ENCODE peak calls at places on chromosomes 6 and 20, in four cellular contexts. One of them, this sample, is unnamed.

GRCh38 chr20:5056801-5057599 is 55.7 kb upstream of the SLC23A2 start:
- DNase-seq in A673: peak
- DNase-seq in esophagus squamous epithelium: no peak
- DNase-seq in fibroblast of lung: peak
- DNase-seq in this sample: peak

GRCh38 chr20:17202668-17203067 is 24.2 kb upstream of the PCSK2 start:
- DNase-seq in A673: peak
- DNase-seq in esophagus squamous epithelium: no peak
- DNase-seq in fibroblast of lung: no peak
- DNase-seq in this sample: no peak

GRCh38 chr6:2817778-2818443 is 23.8 kb downstream of the SERPINB1 start:
- DNase-seq in A673: no peak
- DNase-seq in esophagus squamous epithelium: no peak
- DNase-seq in fibroblast of lung: peak
- DNase-seq in this sample: no peak

GRCh38 chr20:43938932-43939761 is 24.5 kb downstream of the TOX2 start:
- DNase-seq in A673: peak
- DNase-seq in esophagus squamous epithelium: no peak
- DNase-seq in fibroblast of lung: peak
- DNase-seq in this sample: peak

GRCh38 chr6:88804701-88805100 is 158.7 kb downstream of the RNGTT start:
- DNase-seq in A673: no peak
- DNase-seq in esophagus squamous epithelium: no peak
- DNase-seq in fibroblast of lung: no peak
- DNase-seq in this sample: no peak

GRCh38 chr6:46501136-46502089 is 10.2 kb upstream of the RCAN2 start:
- DNase-seq in A673: no peak
- DNase-seq in esophagus squamous epithelium: no peak
- DNase-seq in fibroblast of lung: peak
- DNase-seq in this sample: no peak

GRCh38 chr6:56255370-56255769 is 8.0 kb upstream of the COL21A1 start:
- DNase-seq in A673: peak
- DNase-seq in esophagus squamous epithelium: no peak
- DNase-seq in fibroblast of lung: no peak
- DNase-seq in this sample: no peak

GRCh38 chr20:21796059-21796458 is 90.6 kb downstream of the PAX1 start:
- DNase-seq in A673: peak
- DNase-seq in esophagus squamous epithelium: no peak
- DNase-seq in fibroblast of lung: no peak
- DNase-seq in this sample: no peak

GRCh38 chr20:46206025-46206424 is 87.9 kb downstream of the CD40 start:
- DNase-seq in A673: no peak
- DNase-seq in esophagus squamous epithelium: no peak
- DNase-seq in fibroblast of lung: peak
- DNase-seq in this sample: no peak

GRCh38 chr6:67735623-67736022 is 899.5 kb upstream of the ADGRB3 start:
- DNase-seq in A673: no peak
- DNase-seq in esophagus squamous epithelium: no peak
- DNase-seq in fibroblast of lung: no peak
- DNase-seq in this sample: no peak

GRCh38 chr6:56730663-56731529 is 88.2 kb upstream of the DST start:
- DNase-seq in A673: peak
- DNase-seq in esophagus squamous epithelium: no peak
- DNase-seq in fibroblast of lung: peak
- DNase-seq in this sample: no peak

GRCh38 chr6:13305256-13305650 is 23.1 kb downstream of the TBC1D7 start:
- DNase-seq in A673: no peak
- DNase-seq in esophagus squamous epithelium: no peak
- DNase-seq in fibroblast of lung: no peak
- DNase-seq in this sample: no peak

GRCh38 chr6:42450314-42451145 is 1.2 kb downstream of the TRERF1 start:
- DNase-seq in A673: no peak
- DNase-seq in esophagus squamous epithelium: no peak
- DNase-seq in fibroblast of lung: peak
- DNase-seq in this sample: no peak

GRCh38 chr6:14804001-14804401 is 441.9 kb upstream of the JARID2 start:
- DNase-seq in A673: no peak
- DNase-seq in esophagus squamous epithelium: no peak
- DNase-seq in fibroblast of lung: no peak
- DNase-seq in this sample: no peak

GRCh38 chr20:63775096-63775978 is 35.8 kb downstream of the SLC2A4RG start:
- DNase-seq in A673: peak
- DNase-seq in esophagus squamous epithelium: no peak
- DNase-seq in fibroblast of lung: peak
- DNase-seq in this sample: peak

GRCh38 chr20:62959101-62959971 is 6.8 kb downstream of the SLC17A9 start:
- DNase-seq in A673: no peak
- DNase-seq in esophagus squamous epithelium: no peak
- DNase-seq in fibroblast of lung: no peak
- DNase-seq in this sample: no peak

GRCh38 chr6:68572525-68572924 is 62.6 kb upstream of the ADGRB3 start:
- DNase-seq in A673: peak
- DNase-seq in esophagus squamous epithelium: no peak
- DNase-seq in fibroblast of lung: peak
- DNase-seq in this sample: no peak

GRCh38 chr6:137690029-137690428 is 177.0 kb upstream of the TNFAIP3 start:
- DNase-seq in A673: no peak
- DNase-seq in esophagus squamous epithelium: no peak
- DNase-seq in fibroblast of lung: no peak
- DNase-seq in this sample: no peak

GRCh38 chr6:159104163-159104885 is 59.5 kb upstream of the TAGAP start:
- DNase-seq in A673: peak
- DNase-seq in esophagus squamous epithelium: no peak
- DNase-seq in fibroblast of lung: peak
- DNase-seq in this sample: peak

GRCh38 chr6:47633141-47633540 is 65.2 kb upstream of the ADGRF4 start:
- DNase-seq in A673: peak
- DNase-seq in esophagus squamous epithelium: no peak
- DNase-seq in fibroblast of lung: no peak
- DNase-seq in this sample: no peak

GRCh38 chr6:36840471-36841461 is 1.5 kb upstream of the CPNE5 start:
- DNase-seq in A673: no peak
- DNase-seq in esophagus squamous epithelium: no peak
- DNase-seq in fibroblast of lung: no peak
- DNase-seq in this sample: no peak
- H3K4me3 ChIP-seq in A673: peak
- H3K4me3 ChIP-seq in esophagus squamous epithelium: peak
- H3K4me3 ChIP-seq in fibroblast of lung: peak
- H3K4me3 ChIP-seq in this sample: peak

GRCh38 chr20:31673435-31673834 is 35.7 kb downstream of the COX4I2 start:
- DNase-seq in A673: no peak
- DNase-seq in esophagus squamous epithelium: no peak
- DNase-seq in fibroblast of lung: no peak
- DNase-seq in this sample: no peak
- H3K27ac ChIP-seq in A673: no peak
- H3K27ac ChIP-seq in esophagus squamous epithelium: peak
- H3K27ac ChIP-seq in fibroblast of lung: no peak
- H3K27ac ChIP-seq in this sample: peak

GRCh38 chr6:145350928-145351327 is 384.4 kb downstream of the EPM2A start:
- DNase-seq in A673: no peak
- DNase-seq in esophagus squamous epithelium: no peak
- DNase-seq in fibroblast of lung: no peak
- DNase-seq in this sample: no peak
- H3K4me3 ChIP-seq in A673: no peak
- H3K4me3 ChIP-seq in esophagus squamous epithelium: no peak
- H3K4me3 ChIP-seq in fibroblast of lung: no peak
- H3K4me3 ChIP-seq in this sample: no peak

GRCh38 chr20:11799131-11799800 is 118.4 kb upstream of the BTBD3 start:
- DNase-seq in A673: no peak
- DNase-seq in esophagus squamous epithelium: no peak
- DNase-seq in fibroblast of lung: no peak
- DNase-seq in this sample: no peak
- H3K27ac ChIP-seq in A673: no peak
- H3K27ac ChIP-seq in esophagus squamous epithelium: peak
- H3K27ac ChIP-seq in fibroblast of lung: no peak
- H3K27ac ChIP-seq in this sample: no peak

GRCh38 chr20:50189681-50190250 is 864 bp upstream of the CEBPB start:
- DNase-seq in A673: no peak
- DNase-seq in esophagus squamous epithelium: no peak
- DNase-seq in fibroblast of lung: no peak
- DNase-seq in this sample: no peak
- H3K4me3 ChIP-seq in A673: peak
- H3K4me3 ChIP-seq in esophagus squamous epithelium: peak
- H3K4me3 ChIP-seq in fibroblast of lung: no peak
- H3K4me3 ChIP-seq in this sample: peak

DNA sequence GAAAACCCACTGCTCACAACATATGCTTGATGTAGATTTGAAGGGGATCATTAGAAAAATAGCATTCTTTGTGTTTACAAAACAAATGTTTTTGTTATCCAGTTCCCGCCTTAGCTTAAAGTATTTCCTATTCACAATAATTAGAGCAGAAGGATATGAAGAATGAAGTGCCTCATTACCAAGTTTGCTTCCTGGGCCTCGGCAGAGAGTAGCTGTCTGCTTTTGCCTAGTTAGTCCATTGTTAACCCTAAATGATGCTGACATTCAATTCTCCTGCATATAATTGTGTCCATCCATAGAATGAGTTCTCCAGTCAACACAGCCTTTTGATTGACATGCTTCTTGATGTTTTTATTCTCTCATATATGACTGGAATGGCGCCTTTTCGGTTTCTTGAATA is 100.8 kb downstream of the MYB start:
- DNase-seq in A673: no peak
- DNase-seq in esophagus squamous epithelium: no peak
- DNase-seq in fibroblast of lung: no peak
- DNase-seq in this sample: no peak
- H3K27ac ChIP-seq in A673: no peak
- H3K27ac ChIP-seq in esophagus squamous epithelium: no peak
- H3K27ac ChIP-seq in fibroblast of lung: no peak
- H3K27ac ChIP-seq in this sample: no peak

DNA sequence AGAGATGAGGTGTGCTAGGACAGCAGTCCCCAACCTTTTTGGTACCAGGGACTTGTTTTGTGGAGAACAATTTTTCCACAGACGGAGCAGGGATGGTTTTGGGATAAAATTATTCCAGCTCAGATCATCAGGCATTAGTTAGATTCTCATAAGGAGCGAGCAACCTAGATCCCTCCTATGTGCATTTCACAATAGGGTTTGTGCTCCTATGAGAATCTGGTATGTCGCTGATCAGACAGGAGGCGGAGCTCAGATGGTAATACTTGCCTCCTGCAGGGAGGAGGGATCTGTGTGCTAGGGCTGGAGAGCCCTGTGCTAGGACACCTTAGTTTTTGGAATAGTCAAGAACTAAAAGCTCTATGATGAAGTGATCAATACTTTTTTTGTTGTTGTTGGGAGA is 2.5 kb downstream of the SMIM13 start:
- DNase-seq in A673: peak
- DNase-seq in esophagus squamous epithelium: no peak
- DNase-seq in fibroblast of lung: peak
- DNase-seq in this sample: no peak
- H3K4me3 ChIP-seq in A673: peak
- H3K4me3 ChIP-seq in esophagus squamous epithelium: no peak
- H3K4me3 ChIP-seq in fibroblast of lung: peak
- H3K4me3 ChIP-seq in this sample: no peak

DNA sequence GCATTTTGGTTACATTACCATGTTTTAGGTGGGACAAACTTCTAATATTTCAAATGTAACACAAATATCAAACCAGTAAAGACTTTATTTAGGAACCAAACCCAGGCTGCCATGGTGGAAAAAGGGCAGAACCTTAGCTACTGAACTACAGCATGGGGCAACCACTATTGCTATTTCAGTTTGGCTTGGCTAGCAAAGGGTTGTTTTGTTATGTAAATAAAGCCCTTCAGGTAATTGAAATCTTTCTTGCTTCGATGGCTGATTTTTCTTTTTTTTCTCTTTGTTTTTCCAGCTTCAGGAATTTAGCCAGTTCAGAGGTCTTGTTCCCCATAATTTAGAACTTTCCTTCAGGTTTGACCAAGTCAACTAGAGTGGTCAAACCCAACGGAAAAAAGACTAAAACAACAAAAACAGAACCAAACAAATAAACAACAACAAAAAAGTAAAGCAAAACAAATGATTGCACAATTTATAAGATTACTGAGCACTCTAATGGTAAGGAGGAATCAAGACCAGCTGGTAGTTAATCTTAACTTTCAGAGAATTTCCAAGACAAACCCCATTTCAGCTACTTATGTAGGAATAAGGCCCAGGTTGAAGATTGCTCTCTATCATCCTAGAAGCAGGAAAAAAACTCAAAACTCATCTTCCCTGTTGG is 34.4 kb downstream of the UBD start:
- DNase-seq in A673: no peak
- DNase-seq in esophagus squamous epithelium: no peak
- DNase-seq in fibroblast of lung: no peak
- DNase-seq in this sample: no peak
- H3K27ac ChIP-seq in A673: no peak
- H3K27ac ChIP-seq in esophagus squamous epithelium: no peak
- H3K27ac ChIP-seq in fibroblast of lung: no peak
- H3K27ac ChIP-seq in this sample: no peak